ENCODE peak calls at places on chromosomes 6 and 20, in seven cellular contexts. T, U, L, Y, G, B and D are unnamed samples.

GRCh38 chr6:154650351-154650750 is 82.9 kb upstream of the SCAF8 start:
- DNase-seq in T (no peak), U (no peak), L (no peak), Y (no peak), G (no peak), B (no peak), D (no peak)

GRCh38 chr6:111661541-111662041 is 55.9 kb upstream of the TRAF3IP2 start:
- DNase-seq in T (no peak), U (no peak), L (no peak), Y (no peak), G (no peak), B (peak; percentile 81), D (no peak)

GRCh38 chr6:159104931-159105330 is 60.1 kb upstream of the TAGAP start:
- DNase-seq in T (no peak), U (no peak), L (no peak), Y (no peak), G (no peak), B (peak; percentile 38), D (no peak)

GRCh38 chr6:89008299-89008698 is 44.9 kb upstream of the RNGTT start:
- DNase-seq in T (no peak), U (no peak), L (no peak), Y (no peak), G (no peak), B (no peak), D (no peak)

GRCh38 chr6:72816022-72816421 is 194.2 kb downstream of the KCNQ5 start:
- DNase-seq in T (no peak), U (no peak), L (no peak), Y (no peak), G (no peak), B (no peak), D (no peak)

GRCh38 chr6:138724015-138724414 is 49.6 kb upstream of the CCDC28A start:
- DNase-seq in T (peak; percentile 46), U (no peak), L (no peak), Y (no peak), G (peak; percentile 5), B (peak; percentile 47), D (no peak)

GRCh38 chr6:82906489-82906888 is 159.2 kb downstream of the UBE3D start:
- DNase-seq in T (no peak), U (no peak), L (peak; percentile 11), Y (no peak), G (peak; percentile 14), B (no peak), D (no peak)

GRCh38 chr20:16761305-16761829 is 13.2 kb downstream of the OTOR start:
- DNase-seq in T (peak; percentile 42), U (peak; percentile 59), L (peak; percentile 72), Y (peak; percentile 30), G (peak; percentile 75), B (peak; percentile 83), D (no peak)

GRCh38 chr20:36113566-36114247 is 40.8 kb upstream of the EPB41L1 start:
- DNase-seq in T (no peak), U (no peak), L (no peak), Y (no peak), G (no peak), B (peak; percentile 61), D (no peak)

GRCh38 chr20:22452442-22453011 is 131.8 kb downstream of the FOXA2 start:
- DNase-seq in T (no peak), U (no peak), L (no peak), Y (no peak), G (no peak), B (no peak), D (no peak)

GRCh38 chr6:37741757-37742400 is 44.2 kb upstream of the MDGA1 start:
- DNase-seq in T (peak; percentile 35), U (peak; percentile 42), L (peak; percentile 30), Y (no peak), G (no peak), B (peak; percentile 82), D (no peak)

GRCh38 chr6:116531675-116532570 is 13.6 kb downstream of the TRAPPC3L start:
- DNase-seq in T (peak; percentile 25), U (peak; percentile 54), L (peak; percentile 81), Y (peak; percentile 52), G (peak; percentile 80), B (peak; percentile 90), D (peak; percentile 45)

GRCh38 chr6:161557333-161558107 is 283.7 kb upstream of the AGPAT4 start:
- DNase-seq in T (no peak), U (no peak), L (no peak), Y (no peak), G (no peak), B (peak; percentile 52), D (no peak)

GRCh38 chr20:45905505-45906079 is 6.4 kb downstream of the PLTP start:
- DNase-seq in T (peak; percentile 81), U (no peak), L (peak; percentile 96), Y (no peak), G (peak; percentile 79), B (no peak), D (no peak)

GRCh38 chr6:33288942-33289783 is at the start of the genes PFDN6 and WDR46:
- DNase-seq in T (peak; percentile 98), U (peak; percentile 78), L (peak; percentile 95), Y (peak; percentile 84), G (peak; percentile 87), B (peak; percentile 91), D (peak; percentile 88)

GRCh38 chr6:27375613-27376079 is 12.9 kb upstream of the ZNF391 start:
- DNase-seq in T (no peak), U (no peak), L (peak; percentile 35), Y (no peak), G (peak; percentile 6), B (peak; percentile 50), D (no peak)

GRCh38 chr6:170082531-170083187 is 208.2 kb downstream of the DLL1 start:
- DNase-seq in T (no peak), U (no peak), L (no peak), Y (no peak), G (no peak), B (peak; percentile 37), D (no peak)

GRCh38 chr6:5279891-5280338 is 18.6 kb downstream of the FARS2 start:
- DNase-seq in T (no peak), U (no peak), L (no peak), Y (no peak), G (no peak), B (no peak), D (no peak)

GRCh38 chr6:112372213-112372806 is 25.2 kb downstream of the RFPL4B start:
- DNase-seq in T (no peak), U (no peak), L (peak; percentile 66), Y (no peak), G (peak; percentile 68), B (no peak), D (no peak)

GRCh38 chr6:105926318-105926717 is 159.8 kb upstream of the PRDM1 start:
- DNase-seq in T (no peak), U (no peak), L (no peak), Y (no peak), G (no peak), B (no peak), D (no peak)

GRCh38 chr20:64055893-64056638 is 6.6 kb upstream of the SOX18 start:
- DNase-seq in T (peak; percentile 78), U (no peak), L (no peak), Y (peak; percentile 66), G (no peak), B (peak; percentile 71), D (no peak)

GRCh38 chr20:53940883-53941546 is 129.4 kb downstream of the BCAS1 start:
- DNase-seq in T (peak; percentile 72), U (no peak), L (peak; percentile 93), Y (no peak), G (peak; percentile 85), B (no peak), D (no peak)

GRCh38 chr6:116385462-116385807 is 14.7 kb downstream of the DSE start:
- DNase-seq in T (no peak), U (no peak), L (peak; percentile 87), Y (no peak), G (peak; percentile 87), B (no peak), D (no peak)

GRCh38 chr20:11686900-11687543 is 230.7 kb upstream of the BTBD3 start:
- DNase-seq in T (peak; percentile 8), U (peak; percentile 17), L (peak; percentile 27), Y (no peak), G (no peak), B (peak; percentile 69), D (no peak)

GRCh38 chr6:159953091-159953581 is 15.7 kb upstream of the IGF2R start:
- DNase-seq in T (no peak), U (no peak), L (peak; percentile 67), Y (peak; percentile 47), G (peak; percentile 84), B (no peak), D (no peak)

GRCh38 chr20:46928580-46929132 is 34.0 kb downstream of the EYA2 start:
- DNase-seq in T (no peak), U (no peak), L (peak; percentile 75), Y (peak; percentile 46), G (peak; percentile 42), B (no peak), D (peak; percentile 23)

GRCh38 chr6:44464051-44464450 is 76.5 kb downstream of the CDC5L start:
- DNase-seq in T (no peak), U (no peak), L (no peak), Y (no peak), G (no peak), B (no peak), D (peak; percentile 70)

GRCh38 chr6:140867336-140867735 is 1265.4 kb upstream of the GJE1 start:
- DNase-seq in T (no peak), U (no peak), L (no peak), Y (no peak), G (no peak), B (no peak), D (no peak)

GRCh38 chr6:15880262-15880973 is 217.6 kb upstream of the DTNBP1 start:
- DNase-seq in T (no peak), U (no peak), L (no peak), Y (no peak), G (no peak), B (no peak), D (no peak)